ENCODE peak calls at places on chromosomes 1 and 21, in nine cellular contexts. P is GM12878, Z is A549, T is ovary, X is HCT116, J is breast epithelium, M is stomach, I is HepG2, Q is uterus. W is an unnamed sample.

GRCh38 chr1:234529661-234530237 is 50.8 kb upstream of the TARBP1 start:
- DNase-seq in X (no peak), Z (no peak), J (no peak), I (no peak), M (no peak), T (no peak), P (no peak), Q (peak; percentile 9), W (no peak)

GRCh38 chr1:59526240-59526639 is 229.3 kb downstream of the FGGY start:
- DNase-seq in T (no peak), M (no peak), P (no peak), J (no peak), I (no peak), Q (no peak), Z (no peak), X (no peak), W (no peak)

GRCh38 chr1:242523968-242524570 is 428 bp downstream of the PLD5 start:
- DNase-seq in J (peak; percentile 18), M (no peak), P (no peak), X (no peak), Z (peak; percentile 70), T (peak; percentile 65), Q (peak; percentile 19), I (no peak), W (peak; percentile 73)

GRCh38 chr1:201397675-201398074 is 1.4 kb downstream of the LAD1 start:
- DNase-seq in Q (no peak), M (peak; percentile 46), X (no peak), Z (peak; percentile 19), J (no peak), T (no peak), P (no peak), I (peak; percentile 43), W (no peak)

GRCh38 chr1:245290836-245291235 is 136.1 kb downstream of the KIF26B start:
- DNase-seq in P (no peak), T (no peak), J (no peak), I (no peak), Q (no peak), M (no peak), X (no peak), Z (no peak), W (no peak)

GRCh38 chr1:51236548-51237312 is 657 bp downstream of the RNF11 start:
- DNase-seq in Q (peak; percentile 53), X (no peak), T (peak; percentile 72), I (no peak), J (peak; percentile 72), P (no peak), M (peak; percentile 44), Z (no peak), W (peak; percentile 60)

GRCh38 chr1:210394281-210394798 is 65.6 kb downstream of the HHAT start:
- DNase-seq in Q (no peak), J (peak; percentile 83), P (peak; percentile 80), M (no peak), T (no peak), X (no peak), Z (no peak), I (no peak), W (no peak)

GRCh38 chr1:27397106-27397505 is 4.7 kb downstream of the GPR3 start:
- DNase-seq in T (no peak), X (no peak), I (no peak), P (no peak), Z (no peak), M (no peak), J (no peak), Q (no peak), W (no peak)

GRCh38 chr1:26278835-26279597 is 870 bp upstream of the SH3BGRL3 start:
- DNase-seq in M (peak; percentile 59), J (no peak), I (no peak), Q (peak; percentile 43), Z (no peak), T (peak; percentile 28), X (no peak), P (no peak), W (no peak)

GRCh38 chr21:14602418-14602987 is 56.4 kb upstream of the SAMSN1 start:
- DNase-seq in T (no peak), Q (no peak), I (no peak), M (no peak), P (no peak), X (no peak), J (no peak), Z (no peak), W (no peak)

GRCh38 chr1:231172411-231172810 is 10.6 kb downstream of the TRIM67 start:
- DNase-seq in Z (no peak), I (no peak), T (no peak), Q (no peak), M (no peak), J (no peak), P (no peak), X (no peak), W (no peak)

GRCh38 chr1:207670997-207671396 is 26.1 kb downstream of the CR1L start:
- DNase-seq in Q (no peak), M (no peak), I (no peak), P (no peak), T (no peak), X (no peak), J (no peak), Z (no peak), W (no peak)

GRCh38 chr1:105485207-105485606 is 1571.3 kb upstream of the PRMT6 start:
- DNase-seq in J (no peak), M (no peak), Z (no peak), X (no peak), P (no peak), Q (no peak), T (no peak), I (no peak), W (no peak)

GRCh38 chr1:224865510-224865909 is 64.0 kb upstream of the DNAH14 start:
- DNase-seq in Z (no peak), P (no peak), J (no peak), I (no peak), M (no peak), Q (no peak), T (no peak), X (no peak), W (no peak)

GRCh38 chr1:224864006-224864405 is 65.5 kb upstream of the DNAH14 start:
- DNase-seq in Q (no peak), X (no peak), M (no peak), Z (no peak), J (no peak), I (no peak), T (no peak), P (no peak), W (no peak)

GRCh38 chr1:224866940-224867339 is 62.5 kb upstream of the DNAH14 start:
- DNase-seq in J (no peak), T (no peak), Q (no peak), M (no peak), P (no peak), X (no peak), I (no peak), Z (no peak), W (no peak)

GRCh38 chr1:224872832-224873644 is 56.4 kb upstream of the DNAH14 start:
- DNase-seq in Z (no peak), J (no peak), T (no peak), X (no peak), I (no peak), Q (no peak), M (no peak), P (no peak), W (no peak)

GRCh38 chr1:224867715-224868114 is 61.8 kb upstream of the DNAH14 start:
- DNase-seq in X (no peak), J (no peak), I (no peak), Q (no peak), P (no peak), Z (no peak), M (no peak), T (no peak), W (no peak)
- TF ChIP-seq CTCF in X (no peak), J (no peak), I (no peak), Q (no peak), P (no peak), Z (no peak), M (no peak), T (no peak), W (no peak)

GRCh38 chr1:109045595-109045994 is 3.7 kb upstream of the WDR47 start:
- DNase-seq in P (no peak), Z (no peak), T (no peak), X (no peak), I (no peak), Q (no peak), J (no peak), M (no peak), W (no peak)

GRCh38 chr1:109046671-109047070 is 4.8 kb upstream of the WDR47 start:
- DNase-seq in Z (no peak), T (no peak), M (no peak), P (no peak), Q (no peak), J (no peak), I (no peak), X (no peak), W (no peak)

GRCh38 chr1:109050228-109050995 is 8.5 kb upstream of the WDR47 start:
- DNase-seq in I (peak; percentile 24), P (no peak), Z (no peak), X (no peak), J (no peak), Q (no peak), T (no peak), M (no peak), W (no peak)

GRCh38 chr1:109048335-109048734 is 6.4 kb upstream of the WDR47 start:
- DNase-seq in J (no peak), X (no peak), I (no peak), M (no peak), Q (no peak), Z (no peak), T (no peak), P (no peak), W (no peak)

GRCh38 chr1:109047339-109047738 is 5.4 kb upstream of the WDR47 start:
- DNase-seq in P (no peak), X (no peak), Z (no peak), T (no peak), M (no peak), Q (no peak), J (no peak), I (no peak), W (no peak)
- H3K27ac ChIP-seq in P (no peak overlapping the region), X (no peak overlapping the region), Z (no peak overlapping the region), T (no peak overlapping the region), M (no peak overlapping the region), Q (no peak overlapping the region), J (no peak overlapping the region), I (no peak overlapping the region), W (no peak overlapping the region)

DNA sequence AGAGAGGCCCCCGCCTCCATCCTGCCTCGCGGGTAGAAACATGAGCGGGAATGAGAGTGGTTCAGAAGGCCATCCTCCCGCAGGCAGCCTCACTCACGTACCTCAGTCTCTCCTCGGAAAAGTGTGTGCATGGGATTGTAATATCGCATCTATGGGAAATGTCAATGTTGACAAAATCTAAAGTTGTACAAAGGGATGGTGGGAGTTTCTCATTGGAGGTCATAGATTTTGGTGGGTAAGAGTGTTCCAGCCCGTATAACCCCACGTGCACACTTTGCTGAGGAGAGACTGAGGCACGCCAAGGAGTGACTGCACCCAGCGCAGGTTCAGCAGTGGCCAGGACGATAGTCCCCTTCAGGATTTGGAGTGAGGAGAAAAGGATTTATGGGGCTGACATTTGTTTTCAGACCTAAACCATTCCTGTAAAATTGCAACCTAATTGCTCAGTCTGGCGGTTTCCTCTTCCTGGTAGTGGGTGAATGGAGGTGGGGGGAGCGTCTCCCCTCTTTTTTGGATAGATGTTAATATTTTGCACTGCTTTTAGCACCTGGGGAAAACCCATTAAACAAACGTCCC is 59.6 kb downstream of the GALNT2 start:
- DNase-seq in M (no peak), X (no peak), T (no peak), Q (no peak), J (no peak), I (no peak), Z (no peak), P (no peak), W (no peak)
- TF ChIP-seq POLR2A in M (no peak), X (no peak), T (no peak), Q (no peak), J (no peak), I (no peak), Z (no peak), P (no peak), W (no peak)

GRCh38 chr1:32223683-32224082 is 1.5 kb downstream of the EIF3I start:
- DNase-seq in J (no peak), M (no peak), Z (no peak), Q (no peak), T (no peak), P (no peak), I (no peak), X (no peak), W (no peak)
- TF ChIP-seq CTCF in J (no peak), M (no peak), Z (no peak), Q (no peak), T (no peak), P (no peak), I (peak; percentile 45), X (no peak), W (no peak)

W was measured in testis.